ENCODE peak calls at places on chromosomes 5 and 9, in seven cellular contexts. A, T, V, P, G, R and W are unnamed samples.

GRCh38 chr5:16936150-16937022 is at the start of gene MYO10:
- DNase-seq in T (peak; percentile 91), A (peak; percentile 80), R (peak; percentile 83), V (peak; percentile 79), G (peak; percentile 80), P (peak; percentile 91), W (peak; percentile 91)

GRCh38 chr9:111957856-111958631 is 61.4 kb downstream of the UGCG start:
- DNase-seq in T (no peak), A (no peak), P (no peak), V (peak; percentile 69), R (peak; percentile 61), G (peak; percentile 66), W (no peak)

GRCh38 chr5:149782900-149783586 is 52.9 kb downstream of the PPARGC1B start:
- DNase-seq in P (no peak), V (no peak), A (no peak), G (no peak), T (no peak), R (no peak), W (no peak)

GRCh38 chr9:18404482-18405029 is 69.4 kb upstream of the ADAMTSL1 start:
- DNase-seq in T (no peak), A (no peak), R (no peak), V (no peak), G (no peak), P (no peak), W (no peak)

GRCh38 chr5:134174841-134175839 is 1.6 kb downstream of the SKP1 start:
- DNase-seq in R (peak; percentile 23), G (no peak), A (no peak), T (peak; percentile 25), P (peak; percentile 28), V (no peak), W (no peak)

GRCh38 chr9:78074385-78075291 is 43.0 kb upstream of the GNAQ start:
- DNase-seq in P (no peak), R (no peak), T (no peak), A (no peak), G (no peak), V (no peak), W (no peak)

GRCh38 chr5:14672082-14672481 is 7.6 kb downstream of the OTULIN start:
- DNase-seq in A (no peak), P (no peak), R (no peak), V (no peak), G (no peak), T (no peak), W (no peak)

GRCh38 chr5:95605786-95606185 is 14.1 kb upstream of the GPR150 start:
- DNase-seq in G (no peak), V (no peak), A (no peak), P (no peak), T (no peak), R (no peak), W (no peak)

GRCh38 chr9:1100192-1100591 is 50.0 kb downstream of the DMRT2 start:
- DNase-seq in R (no peak), P (no peak), A (no peak), T (no peak), G (no peak), V (no peak), W (no peak)

GRCh38 chr5:125913200-125913599 is 510.0 kb upstream of the GRAMD2B start:
- DNase-seq in A (no peak), R (no peak), G (no peak), V (no peak), P (no peak), T (no peak), W (no peak)

GRCh38 chr9:112168197-112168596 is 6.9 kb downstream of the SUSD1 start:
- DNase-seq in P (no peak), G (no peak), A (no peak), V (no peak), T (no peak), R (no peak), W (no peak)

GRCh38 chr5:57863661-57864060 is 381.1 kb upstream of the ACTBL2 start:
- DNase-seq in G (no peak), A (no peak), R (no peak), T (no peak), P (no peak), V (no peak), W (no peak)

GRCh38 chr5:96703384-96703910 is 41.3 kb downstream of the CAST start:
- DNase-seq in P (peak; percentile 9), R (no peak), A (no peak), V (no peak), G (peak; percentile 82), T (no peak), W (no peak)

GRCh38 chr5:177310757-177311173 is 933 bp downstream of the MXD3 start:
- DNase-seq in R (no peak), G (no peak), A (no peak), P (peak; percentile 28), T (no peak), V (no peak), W (peak; percentile 88)

GRCh38 chr9:136238342-136238732 is 7.3 kb downstream of the QSOX2 start:
- DNase-seq in T (no peak), V (no peak), G (no peak), R (no peak), A (no peak), P (no peak), W (no peak)

GRCh38 chr5:118060833-118061232 is 927.5 kb downstream of the DTWD2 start:
- DNase-seq in G (no peak), P (no peak), V (no peak), T (no peak), R (no peak), A (no peak), W (no peak)

GRCh38 chr5:135978212-135978631 is 23.4 kb upstream of the LECT2 start:
- DNase-seq in V (no peak), T (no peak), P (no peak), A (no peak), R (peak; percentile 17), G (no peak), W (no peak)

GRCh38 chr9:3398232-3398648 is 127.6 kb downstream of the RFX3 start:
- DNase-seq in P (no peak), A (no peak), T (no peak), R (no peak), G (no peak), V (no peak), W (no peak)

GRCh38 chr9:125601986-125602385 is 105.0 kb downstream of the MAPKAP1 start:
- DNase-seq in V (no peak), R (no peak), T (no peak), G (no peak), A (no peak), P (no peak), W (no peak)
- TF ChIP-seq CTCF in V (no peak), R (no peak), T (peak; percentile 16), G (peak; percentile 22), A (no peak), P (peak; percentile 22), W (no peak)

GRCh38 chr5:103228056-103228455 is 30.5 kb upstream of the MACIR start:
- DNase-seq in V (no peak), A (no peak), G (no peak), T (no peak), R (no peak), P (no peak), W (no peak)
- H3K27ac ChIP-seq in V (no peak overlapping the region), A (no peak overlapping the region), G (no peak overlapping the region), T (no peak overlapping the region), R (no peak overlapping the region), P (no peak overlapping the region), W (no peak overlapping the region)

GRCh38 chr9:96459268-96460007 is 9.5 kb downstream of the HABP4 start:
- DNase-seq in V (no peak), A (no peak), G (no peak), T (no peak), P (no peak), R (no peak), W (no peak)

GRCh38 chr9:96460877-96461276 is 10.9 kb downstream of the HABP4 start:
- DNase-seq in G (no peak), T (no peak), R (no peak), P (no peak), A (no peak), V (no peak), W (no peak)

GRCh38 chr9:96461336-96461735 is 11.4 kb downstream of the HABP4 start:
- DNase-seq in R (no peak), V (no peak), T (no peak), P (no peak), A (no peak), G (no peak), W (no peak)

GRCh38 chr9:96462538-96462937 is 12.6 kb downstream of the HABP4 start:
- DNase-seq in T (no peak), P (peak; percentile 46), G (no peak), V (no peak), A (no peak), R (no peak), W (no peak)

DNA sequence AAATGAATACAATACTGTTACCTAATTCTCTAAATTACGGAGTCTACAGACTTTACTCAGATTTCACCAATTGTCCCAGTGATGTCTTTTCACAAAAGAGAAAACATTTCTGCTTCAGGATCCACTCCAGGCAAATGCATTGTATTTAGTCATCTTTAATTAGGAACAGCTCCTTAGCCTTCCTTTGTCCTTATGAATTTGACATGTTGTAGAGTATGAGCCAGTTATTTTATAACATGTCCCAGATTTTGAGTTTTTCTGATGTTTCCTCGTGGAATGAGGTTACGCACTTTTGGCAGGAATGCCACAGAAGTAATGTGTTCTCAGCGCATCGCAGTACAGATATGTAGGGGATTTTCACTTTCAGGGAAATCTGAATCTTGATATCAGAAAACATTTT is 10.5 kb downstream of the HABP4 start:
- DNase-seq in T (no peak), R (no peak), G (no peak), P (no peak), A (no peak), V (no peak), W (no peak)
- TF ChIP-seq CTCF in T (no peak), R (no peak), G (no peak), P (no peak), A (no peak), V (no peak), W (no peak)

GRCh38 chr5:113195726-113196125 is 219.1 kb downstream of the DCP2 start:
- DNase-seq in G (no peak), T (no peak), A (no peak), P (no peak), V (no peak), R (no peak), W (no peak)

GRCh38 chr5:113199122-113199905 is 222.7 kb downstream of the DCP2 start:
- DNase-seq in T (no peak), G (no peak), V (no peak), A (no peak), R (no peak), P (peak; percentile 24), W (no peak)

GRCh38 chr5:113194125-113194524 is 217.5 kb downstream of the DCP2 start:
- DNase-seq in A (no peak), G (no peak), T (no peak), V (no peak), R (no peak), P (no peak), W (no peak)

GRCh38 chr5:113195197-113195715 is 218.7 kb downstream of the DCP2 start:
- DNase-seq in G (no peak), A (no peak), R (no peak), P (no peak), V (no peak), T (no peak), W (no peak)

GRCh38 chr5:113197456-113198200 is 221.0 kb downstream of the DCP2 start:
- DNase-seq in V (no peak), P (no peak), T (peak; percentile 32), R (no peak), A (no peak), G (no peak), W (no peak)
- H3K27ac ChIP-seq in V (no peak overlapping the region), P (no peak overlapping the region), T (peak overlapping the region; percentile 73), R (no peak overlapping the region), A (no peak overlapping the region), G (no peak overlapping the region), W (no peak overlapping the region)

GRCh38 chr5:55926476-55926875 is 68.3 kb downstream of the IL6ST start:
- DNase-seq in P (no peak), R (no peak), A (no peak), T (no peak), G (no peak), V (no peak), W (no peak)
- TF ChIP-seq CTCF in P (no peak), R (no peak), A (no peak), T (no peak), G (no peak), V (no peak), W (no peak)